ENCODE peak calls at places on chromosomes 12 and 14, in five cellular contexts. X is activated CD4-positive, alpha-beta T cell treated with anti-CD3 and anti-CD28 coated beads, Interleukin-2, amount 50 U/mL, for 48 hours; N is stimulated activated CD4-positive, alpha-beta T cell treated with anti-CD3 and anti-CD28 coated beads, Interleukin-1b, Interleukin-23, amount 100 ng/mL, for 48 hours; U is progenitor cell of endocrine pancreas; D is HTR-8/SVneo. A is an unnamed sample.

GRCh38 chr12:14871247-14871646 is 14.4 kb downstream of the MGP start:
- DNase-seq in X (no peak), N (no peak), U (no peak), D (no peak), A (no peak)

GRCh38 chr14:61145903-61146411 is 135.2 kb downstream of the TMEM30B start:
- DNase-seq in X (no peak), N (no peak), U (no peak), D (no peak), A (no peak)

GRCh38 chr14:102280376-102280962 is 24.5 kb downstream of the MOK start:
- DNase-seq in X (no peak), N (no peak), U (no peak), D (peak; percentile 81), A (no peak)

GRCh38 chr12:51751657-51752056 is 96.9 kb downstream of the FIGNL2 start:
- DNase-seq in X (no peak), N (no peak), U (no peak), D (no peak), A (no peak)

GRCh38 chr12:27610380-27610779 is 85.9 kb upstream of the REP15 start:
- DNase-seq in X (no peak), N (no peak), U (no peak), D (peak; percentile 31), A (no peak)

GRCh38 chr12:83179999-83180398 is 493.3 kb downstream of the TMTC2 start:
- DNase-seq in X (no peak), N (no peak), U (no peak), D (no peak), A (no peak)

GRCh38 chr12:71392521-71393145 is 47.0 kb upstream of the LGR5 start:
- DNase-seq in X (no peak), N (no peak), U (no peak), D (peak; percentile 67), A (no peak)

GRCh38 chr12:116718578-116719454 is 19.1 kb downstream of the SPRING1 start:
- DNase-seq in X (no peak), N (no peak), U (no peak), D (no peak), A (no peak)

GRCh38 chr12:64514456-64514855 is 62.5 kb downstream of the TBK1 start:
- DNase-seq in X (no peak), N (no peak), U (no peak), D (no peak), A (no peak)

GRCh38 chr14:100692859-100693558 is 33.7 kb upstream of the DLK1 start:
- DNase-seq in X (no peak), N (no peak), U (no peak), D (peak; percentile 94), A (no peak)

GRCh38 chr14:26163761-26164160 is 434.1 kb downstream of the NOVA1 start:
- DNase-seq in X (no peak), N (no peak), U (no peak), D (no peak), A (no peak)

GRCh38 chr14:76697246-76697645 is 64.0 kb upstream of the VASH1 start:
- DNase-seq in X (no peak), N (no peak), U (no peak), D (no peak), A (no peak)

GRCh38 chr12:68953536-68953935 is 20.6 kb upstream of the CPM start:
- DNase-seq in X (no peak), N (no peak), U (no peak), D (no peak), A (no peak)

GRCh38 chr12:6438345-6438744 is 6.4 kb upstream of the CD27 start:
- DNase-seq in X (no peak), N (no peak), U (no peak), D (no peak), A (no peak)

GRCh38 chr12:123271182-123271491 is 519 bp downstream of the CDK2AP1 start:
- DNase-seq in X (peak; percentile 78), N (peak; percentile 77), U (peak; percentile 63), D (peak; percentile 75), A (peak; percentile 71)

GRCh38 chr14:71231521-71232393 is 324.5 kb downstream of the PCNX1 start:
- DNase-seq in X (no peak), N (no peak), U (no peak), D (no peak), A (no peak)

GRCh38 chr14:56059054-56059453 is 59.2 kb upstream of the PELI2 start:
- DNase-seq in X (no peak), N (no peak), U (no peak), D (no peak), A (no peak)

GRCh38 chr12:70383886-70384285 is 17.8 kb downstream of the KCNMB4 start:
- DNase-seq in X (no peak), N (no peak), U (no peak), D (no peak), A (no peak)

GRCh38 chr12:108854055-108854452 is 3.3 kb downstream of the SSH1 start:
- DNase-seq in X (no peak), N (no peak), U (no peak), D (peak; percentile 61), A (no peak)

GRCh38 chr12:123891516-123892179 is 81.0 kb downstream of the CCDC92 start:
- DNase-seq in X (no peak), N (no peak), U (no peak), D (no peak), A (no peak)